ENCODE peak calls at places on chromosomes 6 and 20, in ten cellular contexts. D is psoas muscle; S is lower lobe of right lung; T is lung; P is NB4; R is stomach; U is fibroblast of lung; X is AG04450; B is CD8-positive, alpha-beta T cell; K is upper lobe of right lung. I is an unnamed sample.

GRCh38 chr6:32254761-32255211 is 30.9 kb upstream of the NOTCH4 start:
- DNase-seq in T (no peak), S (no peak), U (no peak), R (no peak), P (no peak), B (no peak), X (no peak), D (no peak), K (no peak), I (no peak)

GRCh38 chr6:138569970-138570715 is 70.8 kb upstream of the NHSL1 start:
- DNase-seq in R (no peak), P (no peak), X (peak), S (no peak), D (no peak), K (no peak), B (no peak), T (no peak), U (peak), I (peak)

GRCh38 chr6:18207438-18207837 is 52.2 kb downstream of the KDM1B start:
- DNase-seq in R (no peak), T (no peak), K (no peak), X (no peak), B (no peak), S (no peak), U (peak), P (no peak), D (no peak), I (no peak)

GRCh38 chr6:142763205-142763604 is 181.8 kb downstream of the HIVEP2 start:
- DNase-seq in P (no peak), K (no peak), T (no peak), X (no peak), D (no peak), B (no peak), U (no peak), R (no peak), S (no peak), I (peak)

GRCh38 chr20:21027569-21027968 is 78.6 kb downstream of the LINC00237 start:
- DNase-seq in X (no peak), U (no peak), D (no peak), B (no peak), S (no peak), T (no peak), K (no peak), P (peak), R (no peak), I (no peak)

GRCh38 chr20:3778976-3779375 is 2.3 kb downstream of the SPEF1 start:
- DNase-seq in K (no peak), T (no peak), S (peak), D (no peak), P (no peak), X (no peak), R (no peak), U (no peak), B (no peak), I (no peak)

GRCh38 chr6:107564223-107564855 is 74.4 kb downstream of the SOBP start:
- DNase-seq in S (no peak), P (no peak), B (no peak), U (no peak), T (no peak), R (no peak), X (no peak), D (no peak), K (no peak), I (peak)

GRCh38 chr20:53837126-53837826 is 233.1 kb downstream of the BCAS1 start:
- DNase-seq in K (no peak), B (no peak), P (no peak), U (no peak), T (no peak), R (no peak), X (no peak), S (no peak), D (no peak), I (no peak)

GRCh38 chr20:43833511-43834395 is 80.9 kb upstream of the TOX2 start:
- DNase-seq in P (no peak), R (no peak), D (no peak), K (no peak), T (no peak), B (no peak), X (no peak), S (no peak), U (no peak), I (no peak)

GRCh38 chr6:43060034-43060754 is 763 bp downstream of the KLC4 start:
- DNase-seq in S (peak), T (peak), X (no peak), B (no peak), K (peak), P (no peak), D (no peak), U (peak), R (peak), I (no peak)

GRCh38 chr6:134758616-134759015 is 191.3 kb downstream of the ALDH8A1 start:
- DNase-seq in T (no peak), X (no peak), U (no peak), S (no peak), R (no peak), B (no peak), P (no peak), D (no peak), K (no peak), I (no peak)

GRCh38 chr6:155426408-155426945 is 29.2 kb downstream of the NOX3 start:
- DNase-seq in T (no peak), B (no peak), D (no peak), P (no peak), K (no peak), X (no peak), U (no peak), S (no peak), R (no peak), I (no peak)

GRCh38 chr6:111712398-111712797 is 106.7 kb upstream of the TRAF3IP2 start:
- DNase-seq in T (no peak), X (peak), B (no peak), S (no peak), U (peak), P (no peak), K (no peak), R (peak), D (no peak), I (peak)

GRCh38 chr6:128209771-128210170 is 308.9 kb upstream of the THEMIS start:
- DNase-seq in R (no peak), S (no peak), P (no peak), K (no peak), T (no peak), D (no peak), U (peak), B (no peak), X (no peak), I (peak)

GRCh38 chr6:100464910-100465700 is at the start of gene SIM1:
- DNase-seq in K (no peak), T (no peak), U (peak), D (peak), B (no peak), P (peak), X (no peak), R (no peak), S (no peak), I (peak)

GRCh38 chr6:137728386-137729349 is 138.4 kb upstream of the TNFAIP3 start:
- DNase-seq in K (no peak), B (no peak), X (peak), P (no peak), D (peak), S (no peak), U (peak), R (no peak), T (peak), I (peak)

GRCh38 chr6:17058550-17058949 is 43.3 kb upstream of the STMND1 start:
- DNase-seq in R (no peak), S (no peak), B (no peak), X (no peak), U (no peak), P (no peak), D (no peak), T (no peak), K (no peak), I (no peak)

GRCh38 chr20:825710-826421 is 7.6 kb upstream of the FAM110A start:
- DNase-seq in B (no peak), T (no peak), D (no peak), U (no peak), R (peak), P (no peak), K (peak), S (no peak), X (no peak), I (no peak)

GRCh38 chr6:135033238-135033637 is 21.4 kb downstream of the HBS1L start:
- DNase-seq in K (no peak), X (no peak), U (no peak), R (no peak), T (no peak), D (no peak), B (no peak), S (no peak), P (no peak), I (no peak)

GRCh38 chr6:146357578-146358340 is 185.9 kb upstream of the RAB32 start:
- DNase-seq in T (no peak), P (peak), U (peak), D (no peak), K (no peak), X (no peak), R (no peak), B (no peak), S (no peak), I (peak)

GRCh38 chr6:140440223-140440810 is 1065.9 kb upstream of the CITED2 start:
- DNase-seq in U (peak), B (no peak), D (no peak), S (no peak), R (no peak), X (no peak), P (no peak), K (no peak), T (no peak), I (no peak)

GRCh38 chr20:45545754-45546453 is 1.3 kb downstream of the EPPIN start:
- DNase-seq in U (peak), R (no peak), T (no peak), K (no peak), X (peak), S (no peak), B (no peak), P (peak), D (no peak), I (peak)

GRCh38 chr6:79525272-79526100 is 11.7 kb downstream of the LCA5 start:
- DNase-seq in K (no peak), P (no peak), B (no peak), T (no peak), R (no peak), U (no peak), X (no peak), D (peak), S (no peak), I (peak)

GRCh38 chr6:127332383-127332961 is 10.9 kb downstream of the ECHDC1 start:
- DNase-seq in D (no peak), T (no peak), P (no peak), X (no peak), K (no peak), B (no peak), R (no peak), U (no peak), S (no peak), I (no peak)

GRCh38 chr6:24431045-24431451 is 28.3 kb downstream of the MRS2 start:
- DNase-seq in B (no peak), R (no peak), U (peak), P (peak), X (peak), T (no peak), D (no peak), S (no peak), K (no peak), I (peak)

GRCh38 chr20:2485662-2486061 is 15.1 kb upstream of the SNRPB start:
- DNase-seq in P (no peak), B (no peak), X (no peak), S (no peak), R (no peak), T (no peak), D (no peak), U (peak), K (no peak), I (no peak)

GRCh38 chr6:128282956-128283355 is 237.4 kb downstream of the PTPRK start:
- DNase-seq in R (no peak), T (no peak), D (no peak), U (no peak), B (no peak), S (no peak), P (peak), X (no peak), K (no peak), I (no peak)

GRCh38 chr6:121522265-121522664 is 86.8 kb downstream of the GJA1 start:
- DNase-seq in K (no peak), P (no peak), R (no peak), B (no peak), U (peak), S (no peak), X (peak), D (no peak), T (no peak), I (peak)

GRCh38 chr6:71412559-71412958 is 123.9 kb downstream of the OGFRL1 start:
- DNase-seq in K (no peak), T (no peak), P (no peak), S (no peak), R (no peak), U (peak), B (no peak), X (no peak), D (peak), I (peak)

GRCh38 chr6:43801489-43802181 is 31.6 kb downstream of the VEGFA start:
- DNase-seq in P (peak), R (peak), K (no peak), S (no peak), D (no peak), T (no peak), X (no peak), U (no peak), B (no peak), I (no peak)

GRCh38 chr6:166341464-166341863 is 881 bp downstream of the SFT2D1 start:
- DNase-seq in X (no peak), D (no peak), S (no peak), P (peak), T (no peak), U (no peak), B (no peak), R (no peak), K (no peak), I (no peak)

GRCh38 chr20:23415958-23416583 is 5.2 kb downstream of the NAPB start:
- DNase-seq in P (no peak), U (peak), X (no peak), D (no peak), K (no peak), R (no peak), B (no peak), S (no peak), T (no peak), I (no peak)

GRCh38 chr20:21510414-21510971 is 3.4 kb downstream of the NKX2-2 start:
- DNase-seq in R (no peak), D (no peak), T (no peak), X (no peak), U (no peak), P (peak), S (peak), K (no peak), B (no peak), I (no peak)

GRCh38 chr6:16503919-16504554 is 257.2 kb downstream of the ATXN1 start:
- DNase-seq in S (no peak), P (peak), K (no peak), T (no peak), B (no peak), U (no peak), D (no peak), X (no peak), R (no peak), I (no peak)

GRCh38 chr6:96909826-96910225 is 12.1 kb upstream of the NDUFAF4 start:
- DNase-seq in U (no peak), X (no peak), D (no peak), R (no peak), P (no peak), T (no peak), B (no peak), K (no peak), S (no peak), I (no peak)

GRCh38 chr6:66771626-66772025 is 1064.6 kb upstream of the EYS start:
- DNase-seq in U (peak), K (no peak), B (no peak), P (no peak), T (no peak), R (no peak), S (no peak), X (no peak), D (no peak), I (no peak)

GRCh38 chr6:90088009-90088408 is 193.7 kb downstream of the GJA10 start:
- DNase-seq in S (no peak), D (no peak), U (peak), K (no peak), T (no peak), B (no peak), R (no peak), P (peak), X (peak), I (peak)

DNA sequence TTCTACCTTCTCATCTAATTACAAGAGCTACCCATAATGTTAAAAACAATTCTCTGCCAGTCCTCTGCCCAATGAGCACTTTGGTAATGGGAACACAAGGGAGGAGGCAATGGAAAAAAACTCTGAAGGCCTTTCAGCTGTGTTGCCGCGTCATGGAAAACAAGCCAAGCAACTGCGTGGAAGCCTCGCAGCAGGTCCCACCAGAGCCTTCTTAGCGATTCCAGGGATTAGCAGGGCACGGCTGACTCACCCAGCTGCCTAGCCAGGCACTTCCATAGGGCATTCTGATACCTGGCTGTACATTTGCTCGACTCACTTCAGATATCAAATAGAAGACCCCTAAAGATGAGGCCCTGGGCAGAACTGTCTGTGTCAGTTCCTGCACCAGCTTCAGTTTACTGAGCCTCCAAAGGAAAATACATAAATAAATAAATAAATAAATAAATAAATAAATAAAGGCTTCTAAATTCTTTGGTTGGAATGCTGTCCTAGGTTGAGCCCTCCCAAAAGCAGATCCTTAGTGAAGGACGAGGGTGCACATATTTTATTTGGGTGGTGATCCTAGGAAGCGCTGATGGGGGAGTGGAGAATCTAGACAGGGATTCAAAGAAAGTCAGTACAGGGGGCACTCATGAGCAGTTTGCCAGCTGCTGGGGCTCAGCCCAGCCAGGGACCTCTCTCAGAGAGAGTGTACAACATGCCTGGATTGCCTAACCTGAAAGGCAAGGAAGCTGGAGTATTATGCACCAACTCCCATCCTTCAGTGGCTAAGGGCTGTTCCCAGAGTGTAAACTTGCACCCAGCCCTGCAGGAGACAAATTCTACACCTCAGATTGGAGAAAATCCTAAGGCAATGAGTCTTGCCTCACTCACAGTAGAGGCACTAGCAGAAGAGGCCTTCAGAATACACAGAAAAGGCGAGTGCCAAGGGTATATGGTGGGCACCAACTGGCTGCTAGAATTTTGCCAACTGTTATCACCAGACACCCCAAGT is 18.2 kb downstream of the SNAP25 start:
- DNase-seq in D (no peak), B (no peak), T (no peak), U (no peak), K (no peak), P (no peak), X (no peak), R (no peak), S (no peak), I (no peak)
- H3K4me3 ChIP-seq in D (no peak), B (no peak), T (no peak), U (no peak), K (no peak), P (no peak), X (no peak), R (no peak), S (no peak), I (no peak)

GRCh38 chr20:48903705-48904104 is 17.8 kb upstream of the ARFGEF2 start:
- DNase-seq in T (no peak), S (no peak), D (no peak), R (no peak), K (no peak), P (no peak), U (no peak), B (no peak), X (no peak), I (no peak)

GRCh38 chr20:48906221-48906877 is 15.2 kb upstream of the ARFGEF2 start:
- DNase-seq in X (no peak), R (no peak), T (no peak), P (no peak), U (no peak), B (no peak), S (no peak), K (no peak), D (no peak), I (no peak)

GRCh38 chr20:48904566-48905321 is 16.8 kb upstream of the ARFGEF2 start:
- DNase-seq in X (no peak), D (peak), S (no peak), B (peak), K (no peak), P (peak), T (peak), R (peak), U (peak), I (peak)

GRCh38 chr20:48908661-48909316 is 12.7 kb upstream of the ARFGEF2 start:
- DNase-seq in D (no peak), K (no peak), U (no peak), S (no peak), B (no peak), P (peak), R (no peak), X (no peak), T (no peak), I (peak)

GRCh38 chr20:48905322-48905647 is 16.2 kb upstream of the ARFGEF2 start:
- DNase-seq in R (no peak), U (no peak), K (no peak), T (no peak), D (no peak), P (no peak), S (no peak), X (no peak), B (no peak), I (no peak)
- TF ChIP-seq CTCF in R (no peak), U (no peak), K (no peak), T (no peak), D (no peak), P (no peak), S (no peak), X (no peak), B (no peak), I (no peak)

GRCh38 chr6:6723792-6724318 is 135.3 kb downstream of the LY86 start:
- DNase-seq in P (peak), U (no peak), R (no peak), X (no peak), D (no peak), K (no peak), S (no peak), B (no peak), T (no peak), I (no peak)
- H3K4me3 ChIP-seq in P (peak), U (peak), R (peak), X (no peak), D (peak), K (peak), S (peak), B (no peak), T (no peak), I (no peak)

GRCh38 chr20:34772437-34772836 is 53.0 kb downstream of the NCOA6 start:
- DNase-seq in R (no peak), S (no peak), P (no peak), T (no peak), U (no peak), D (no peak), K (no peak), B (no peak), X (no peak), I (no peak)

GRCh38 chr20:34774886-34775285 is 50.6 kb downstream of the NCOA6 start:
- DNase-seq in P (no peak), K (no peak), S (no peak), B (no peak), X (no peak), R (no peak), D (no peak), T (no peak), U (no peak), I (no peak)

GRCh38 chr20:34776177-34776576 is 49.3 kb downstream of the NCOA6 start:
- DNase-seq in T (no peak), U (no peak), K (no peak), X (no peak), R (no peak), P (no peak), D (no peak), B (no peak), S (no peak), I (no peak)

GRCh38 chr20:34773726-34774125 is 51.7 kb downstream of the NCOA6 start:
- DNase-seq in U (no peak), P (no peak), D (no peak), K (no peak), R (no peak), X (no peak), B (no peak), S (no peak), T (no peak), I (no peak)

GRCh38 chr20:34774431-34774830 is 51.0 kb downstream of the NCOA6 start:
- DNase-seq in B (no peak), T (no peak), P (no peak), U (no peak), R (no peak), S (no peak), K (no peak), D (no peak), X (no peak), I (no peak)
- TF ChIP-seq CTCF in B (no peak), T (no peak), P (no peak), U (no peak), R (no peak), S (no peak), K (no peak), D (no peak), X (no peak), I (no peak)

GRCh38 chr6:7543761-7544424 is 2.4 kb downstream of the DSP start:
- DNase-seq in K (no peak), S (no peak), T (no peak), X (no peak), R (no peak), U (no peak), D (no peak), B (no peak), P (peak), I (peak)
- H3K4me3 ChIP-seq in K (no peak), S (no peak), T (no peak), X (no peak), R (peak), U (no peak), D (no peak), B (no peak), P (no peak), I (peak)

GRCh38 chr6:85537055-85537494 is 56.6 kb downstream of the SNX14 start:
- DNase-seq in B (no peak), K (no peak), X (no peak), R (no peak), P (peak), T (no peak), U (peak), D (no peak), S (no peak), I (peak)
- TF ChIP-seq CTCF in B (peak), K (peak), X (peak), R (no peak), P (no peak), T (no peak), U (no peak), D (peak), S (peak), I (peak)

I was measured in astrocyte of the spinal cord.